ENCODE peak calls at places on chromosome 14, in five cellular contexts. A, D, M, N and G are unnamed samples.
A peak's percentile ranks its signal among the peaks of the same experiment; 100 is the strongest.

GRCh38 chr14:91177073-91177796 is 63.4 kb downstream of the DGLUCY start:
- DNase-seq in D (peak; percentile 32), M (peak; percentile 61), N (peak; percentile 56), A (peak; percentile 46), G (peak; percentile 84)

GRCh38 chr14:88289214-88289613 is 33.9 kb downstream of the KCNK10 start:
- DNase-seq in D (no peak), A (no peak), N (no peak), M (no peak), G (no peak)

GRCh38 chr14:42556551-42556950 is 949.9 kb downstream of the LRFN5 start:
- DNase-seq in M (no peak), D (no peak), A (no peak), N (no peak), G (no peak)

GRCh38 chr14:104135121-104135903 is 3.1 kb upstream of the KIF26A start:
- DNase-seq in D (no peak), A (no peak), N (peak; percentile 42), M (peak; percentile 57), G (peak; percentile 72)

GRCh38 chr14:103030741-103031565 is 26.4 kb downstream of the CDC42BPB start:
- DNase-seq in D (no peak), A (no peak), N (no peak), M (no peak), G (peak; percentile 33)

GRCh38 chr14:71143391-71144290 is 236.4 kb downstream of the PCNX1 start:
- DNase-seq in A (no peak), N (no peak), M (no peak), D (no peak), G (no peak)

GRCh38 chr14:88005978-88006851 is 1.3 kb downstream of the GPR65 start:
- DNase-seq in A (no peak), D (no peak), N (peak; percentile 51), M (no peak), G (peak; percentile 74)

GRCh38 chr14:22566845-22567244 is 22.2 kb downstream of the DAD1 start:
- DNase-seq in M (no peak), D (no peak), A (no peak), N (no peak), G (no peak)

GRCh38 chr14:61153914-61154545 is 127.1 kb downstream of the TMEM30B start:
- DNase-seq in N (no peak), A (no peak), M (no peak), D (no peak), G (no peak)

GRCh38 chr14:53954551-53955233 is 1.9 kb downstream of the BMP4 start:
- DNase-seq in N (peak; percentile 57), D (peak; percentile 26), M (peak; percentile 59), A (no peak), G (peak; percentile 69)

GRCh38 chr14:58133739-58134138 is 18.3 kb downstream of the ARMH4 start:
- DNase-seq in D (no peak), A (peak; percentile 46), N (no peak), M (no peak), G (no peak)

GRCh38 chr14:105529506-105530445 is 3.4 kb downstream of the TMEM121 start:
- DNase-seq in D (peak; percentile 61), M (peak; percentile 49), A (no peak), N (no peak), G (peak; percentile 89)

GRCh38 chr14:28012629-28013415 is 753.8 kb upstream of the FOXG1 start:
- DNase-seq in M (no peak), N (no peak), D (no peak), A (no peak), G (no peak)

GRCh38 chr14:57268161-57269067 is at the start of the genes AP5M1 and EXOC5:
- DNase-seq in A (no peak), N (peak; percentile 95), M (peak; percentile 95), D (peak; percentile 93), G (peak; percentile 98)

GRCh38 chr14:95156153-95156764 is 1.1 kb downstream of the DICER1 start:
- DNase-seq in A (no peak), D (no peak), N (no peak), M (no peak), G (no peak)

GRCh38 chr14:26216797-26217196 is 381.0 kb downstream of the NOVA1 start:
- DNase-seq in A (no peak), N (no peak), M (no peak), D (no peak), G (no peak)
- H3K9me3 ChIP-seq in A (no peaks in the 10 kb centered on the region), N (no peaks in the 10 kb centered on the region), M (no peaks in the 10 kb centered on the region), D (no peaks in the 10 kb centered on the region), G (no peaks in the 10 kb centered on the region)

GRCh38 chr14:68784995-68785816 is 7.7 kb downstream of the ZFP36L1 start:
- DNase-seq in N (peak; percentile 68), D (no peak), A (no peak), M (peak; percentile 45), G (peak; percentile 76)
- H3K9me3 ChIP-seq in N (no peaks in the 10 kb centered on the region), D (no peaks in the 10 kb centered on the region), A (no peaks in the 10 kb centered on the region), M (no peaks in the 10 kb centered on the region), G (no peaks in the 10 kb centered on the region)

GRCh38 chr14:106642090-106642489 is 1115.7 kb downstream of the TMEM121 start:
- DNase-seq in D (no peak), M (no peak), N (no peak), A (no peak), G (no peak)
- H3K9me3 ChIP-seq in D (no peaks in the 10 kb centered on the region), M (no peaks in the 10 kb centered on the region), N (no peaks in the 10 kb centered on the region), A (no peaks in the 10 kb centered on the region), G (no peaks in the 10 kb centered on the region)

DNA sequence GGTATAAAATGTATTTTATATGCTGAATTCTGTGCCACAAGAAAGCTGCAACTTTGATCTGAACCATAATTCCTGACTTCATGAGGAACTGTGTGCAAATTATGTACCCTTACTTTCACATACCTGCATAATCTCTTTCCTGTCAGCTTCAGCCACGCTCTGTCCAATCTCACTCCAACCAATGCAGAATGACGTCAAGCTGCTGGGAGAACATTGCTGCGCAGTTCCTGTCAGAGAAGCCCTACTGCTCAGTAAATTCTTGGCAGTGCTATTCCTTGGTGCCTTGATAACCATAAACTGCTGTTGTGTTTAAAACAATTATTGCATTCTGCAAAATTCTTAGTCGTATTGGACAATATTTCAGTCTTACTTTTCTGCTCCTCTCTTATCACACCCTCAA is 274.7 kb upstream of the NOVA1 start:
- DNase-seq in N (no peak), A (no peak), M (no peak), D (peak; percentile 10), G (no peak)
- H3K9me3 ChIP-seq in N (no peaks in the 10 kb centered on the region), A (no peaks in the 10 kb centered on the region), M (no peaks in the 10 kb centered on the region), D (no peaks in the 10 kb centered on the region), G (no peaks in the 10 kb centered on the region)

DNA sequence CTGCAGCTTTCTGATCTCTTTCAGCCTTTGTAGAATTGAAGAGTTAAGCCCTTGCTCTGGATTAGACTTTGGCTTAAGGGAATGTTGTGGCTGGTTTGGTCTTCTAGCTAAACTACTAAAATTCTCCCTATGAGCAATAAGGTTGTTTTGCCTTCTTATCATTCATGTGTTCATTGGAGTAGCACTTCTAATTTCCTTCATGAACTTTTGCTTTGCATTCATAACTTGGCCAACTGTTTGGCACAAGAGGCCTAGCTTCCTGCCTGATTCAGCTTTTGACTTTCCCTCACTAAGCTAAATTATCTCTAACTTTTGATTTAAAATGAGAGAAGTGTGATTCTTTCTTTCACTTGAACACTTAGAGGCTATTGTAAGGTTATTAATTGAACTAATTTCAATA is 384.3 kb downstream of the RAD51B start:
- DNase-seq in M (no peak), N (no peak), A (no peak), D (no peak), G (no peak)
- H3K9me3 ChIP-seq in M (no peaks in the 10 kb centered on the region), N (no peaks in the 10 kb centered on the region), A (no peaks in the 10 kb centered on the region), D (no peaks in the 10 kb centered on the region), G (no peaks in the 10 kb centered on the region)